ENCODE peak calls at places on chromosomes 16 and 17, in ten cellular contexts. One of them, this sample, is unnamed.
A peak's percentile ranks its signal among the peaks of the same experiment; 100 is the strongest.

GRCh38 chr16:12061336-12062055 is 85.0 kb downstream of the SNX29 start:
- DNase-seq in gastrocnemius medialis: no peak
- DNase-seq in pancreas: no peak
- DNase-seq in GM20000: no peak
- DNase-seq in foreskin fibroblast: no peak
- DNase-seq in NB4: peak; percentile 19
- DNase-seq in breast epithelium: no peak
- DNase-seq in CD8-positive, alpha-beta T cell: no peak
- DNase-seq in GM12865: no peak
- DNase-seq in SK-N-SH: no peak
- DNase-seq in this sample: no peak

GRCh38 chr17:47803201-47803600 is 18.4 kb downstream of the OSBPL7 start:
- DNase-seq in CD8-positive, alpha-beta T cell: no peak
- DNase-seq in SK-N-SH: peak; percentile 12
- DNase-seq in pancreas: no peak
- DNase-seq in gastrocnemius medialis: no peak
- DNase-seq in breast epithelium: no peak
- DNase-seq in foreskin fibroblast: no peak
- DNase-seq in GM20000: no peak
- DNase-seq in GM12865: no peak
- DNase-seq in NB4: no peak
- DNase-seq in this sample: no peak

GRCh38 chr16:68446941-68447675 is 1.2 kb downstream of the SMPD3 start:
- DNase-seq in SK-N-SH: peak; percentile 76
- DNase-seq in GM12865: no peak
- DNase-seq in gastrocnemius medialis: no peak
- DNase-seq in NB4: no peak
- DNase-seq in foreskin fibroblast: no peak
- DNase-seq in breast epithelium: no peak
- DNase-seq in GM20000: peak; percentile 18
- DNase-seq in pancreas: peak; percentile 79
- DNase-seq in CD8-positive, alpha-beta T cell: no peak
- DNase-seq in this sample: no peak

GRCh38 chr16:23027386-23027785 is 121.9 kb downstream of the USP31 start:
- DNase-seq in gastrocnemius medialis: no peak
- DNase-seq in GM12865: no peak
- DNase-seq in SK-N-SH: no peak
- DNase-seq in breast epithelium: no peak
- DNase-seq in CD8-positive, alpha-beta T cell: no peak
- DNase-seq in NB4: no peak
- DNase-seq in GM20000: no peak
- DNase-seq in pancreas: no peak
- DNase-seq in foreskin fibroblast: no peak
- DNase-seq in this sample: no peak

GRCh38 chr16:12344577-12345343 is 368.2 kb downstream of the SNX29 start:
- DNase-seq in SK-N-SH: no peak
- DNase-seq in foreskin fibroblast: no peak
- DNase-seq in gastrocnemius medialis: no peak
- DNase-seq in CD8-positive, alpha-beta T cell: no peak
- DNase-seq in NB4: peak; percentile 82
- DNase-seq in pancreas: no peak
- DNase-seq in GM20000: no peak
- DNase-seq in breast epithelium: no peak
- DNase-seq in GM12865: no peak
- DNase-seq in this sample: no peak

GRCh38 chr16:30183961-30184429 is 593 bp downstream of the CORO1A start:
- DNase-seq in SK-N-SH: peak; percentile 44
- DNase-seq in NB4: peak; percentile 90
- DNase-seq in GM20000: peak; percentile 87
- DNase-seq in pancreas: peak; percentile 82
- DNase-seq in GM12865: peak; percentile 94
- DNase-seq in breast epithelium: no peak
- DNase-seq in CD8-positive, alpha-beta T cell: peak; percentile 76
- DNase-seq in gastrocnemius medialis: no peak
- DNase-seq in foreskin fibroblast: no peak
- DNase-seq in this sample: peak; percentile 83

GRCh38 chr16:15509593-15510520 is 75.5 kb downstream of the BMERB1 start:
- DNase-seq in breast epithelium: peak; percentile 21
- DNase-seq in foreskin fibroblast: peak; percentile 28
- DNase-seq in gastrocnemius medialis: no peak
- DNase-seq in SK-N-SH: peak; percentile 23
- DNase-seq in NB4: peak; percentile 98
- DNase-seq in pancreas: no peak
- DNase-seq in GM12865: no peak
- DNase-seq in CD8-positive, alpha-beta T cell: no peak
- DNase-seq in GM20000: no peak
- DNase-seq in this sample: no peak

GRCh38 chr17:80891096-80892018 is 100.3 kb upstream of the CHMP6 start:
- DNase-seq in CD8-positive, alpha-beta T cell: peak; percentile 65
- DNase-seq in NB4: peak; percentile 88
- DNase-seq in gastrocnemius medialis: peak; percentile 24
- DNase-seq in SK-N-SH: no peak
- DNase-seq in GM12865: peak; percentile 88
- DNase-seq in breast epithelium: peak; percentile 51
- DNase-seq in foreskin fibroblast: peak; percentile 73
- DNase-seq in pancreas: peak; percentile 41
- DNase-seq in GM20000: peak; percentile 79
- DNase-seq in this sample: peak; percentile 72

GRCh38 chr16:86436466-86437185 is 73.7 kb upstream of the FOXF1 start:
- DNase-seq in breast epithelium: no peak
- DNase-seq in CD8-positive, alpha-beta T cell: no peak
- DNase-seq in foreskin fibroblast: no peak
- DNase-seq in SK-N-SH: no peak
- DNase-seq in gastrocnemius medialis: no peak
- DNase-seq in GM20000: no peak
- DNase-seq in NB4: no peak
- DNase-seq in GM12865: no peak
- DNase-seq in pancreas: no peak
- DNase-seq in this sample: no peak

GRCh38 chr17:4182043-4182442 is 39.0 kb downstream of the CYB5D2 start:
- DNase-seq in pancreas: no peak
- DNase-seq in breast epithelium: no peak
- DNase-seq in GM20000: no peak
- DNase-seq in GM12865: no peak
- DNase-seq in SK-N-SH: no peak
- DNase-seq in foreskin fibroblast: no peak
- DNase-seq in CD8-positive, alpha-beta T cell: no peak
- DNase-seq in gastrocnemius medialis: no peak
- DNase-seq in NB4: no peak
- DNase-seq in this sample: no peak

GRCh38 chr16:8641671-8642070 is 20.2 kb downstream of the METTL22 start:
- DNase-seq in GM12865: no peak
- DNase-seq in breast epithelium: no peak
- DNase-seq in gastrocnemius medialis: no peak
- DNase-seq in CD8-positive, alpha-beta T cell: no peak
- DNase-seq in SK-N-SH: no peak
- DNase-seq in pancreas: no peak
- DNase-seq in foreskin fibroblast: no peak
- DNase-seq in NB4: no peak
- DNase-seq in GM20000: no peak
- DNase-seq in this sample: no peak

GRCh38 chr17:38918129-38918913 is 7.1 kb upstream of the LASP1NB start:
- DNase-seq in breast epithelium: peak; percentile 7
- DNase-seq in GM20000: no peak
- DNase-seq in SK-N-SH: no peak
- DNase-seq in GM12865: no peak
- DNase-seq in pancreas: peak; percentile 65
- DNase-seq in foreskin fibroblast: no peak
- DNase-seq in gastrocnemius medialis: no peak
- DNase-seq in CD8-positive, alpha-beta T cell: no peak
- DNase-seq in NB4: no peak
- DNase-seq in this sample: no peak

GRCh38 chr17:38915639-38915995 is 9.8 kb upstream of the LASP1NB start:
- DNase-seq in GM12865: no peak
- DNase-seq in pancreas: peak; percentile 30
- DNase-seq in CD8-positive, alpha-beta T cell: no peak
- DNase-seq in gastrocnemius medialis: no peak
- DNase-seq in breast epithelium: no peak
- DNase-seq in NB4: no peak
- DNase-seq in GM20000: no peak
- DNase-seq in foreskin fibroblast: no peak
- DNase-seq in SK-N-SH: peak; percentile 47
- DNase-seq in this sample: no peak

GRCh38 chr17:38916771-38917170 is 8.6 kb upstream of the LASP1NB start:
- DNase-seq in CD8-positive, alpha-beta T cell: no peak
- DNase-seq in gastrocnemius medialis: no peak
- DNase-seq in GM20000: no peak
- DNase-seq in GM12865: no peak
- DNase-seq in foreskin fibroblast: no peak
- DNase-seq in NB4: no peak
- DNase-seq in SK-N-SH: no peak
- DNase-seq in breast epithelium: no peak
- DNase-seq in pancreas: no peak
- DNase-seq in this sample: no peak

GRCh38 chr17:38918916-38919315 is 6.5 kb upstream of the LASP1NB start:
- DNase-seq in gastrocnemius medialis: no peak
- DNase-seq in GM20000: no peak
- DNase-seq in foreskin fibroblast: no peak
- DNase-seq in breast epithelium: peak; percentile 7
- DNase-seq in GM12865: no peak
- DNase-seq in pancreas: no peak
- DNase-seq in CD8-positive, alpha-beta T cell: no peak
- DNase-seq in NB4: no peak
- DNase-seq in SK-N-SH: no peak
- DNase-seq in this sample: no peak

DNA sequence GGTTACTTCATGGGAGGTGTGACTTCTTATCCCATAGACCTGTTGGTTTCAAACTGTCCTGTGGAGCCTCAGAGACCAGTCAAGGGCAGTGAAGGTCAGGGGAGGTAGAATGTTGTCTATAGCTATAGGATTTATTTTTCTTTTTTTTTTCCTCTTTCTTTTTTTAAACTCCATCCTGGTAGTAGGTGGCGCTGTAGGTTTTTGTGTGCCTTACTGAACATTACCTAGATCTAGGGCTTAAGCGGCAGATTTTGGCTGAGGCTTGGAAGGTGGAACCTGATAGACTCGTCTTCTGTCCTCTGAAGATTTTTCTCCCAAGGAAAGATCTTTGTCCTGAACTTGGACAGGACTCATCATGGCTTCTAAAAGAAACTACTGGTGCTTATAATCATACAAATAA is 8.2 kb upstream of the LASP1NB start:
- DNase-seq in CD8-positive, alpha-beta T cell: no peak
- DNase-seq in breast epithelium: no peak
- DNase-seq in SK-N-SH: no peak
- DNase-seq in GM12865: no peak
- DNase-seq in gastrocnemius medialis: no peak
- DNase-seq in GM20000: no peak
- DNase-seq in foreskin fibroblast: no peak
- DNase-seq in pancreas: no peak
- DNase-seq in NB4: no peak
- DNase-seq in this sample: no peak
- TF ChIP-seq CTCF in CD8-positive, alpha-beta T cell: no peak
- TF ChIP-seq CTCF in breast epithelium: no peak
- TF ChIP-seq CTCF in SK-N-SH: peak; percentile 20
- TF ChIP-seq CTCF in GM12865: no peak
- TF ChIP-seq CTCF in gastrocnemius medialis: no peak
- TF ChIP-seq CTCF in GM20000: no peak
- TF ChIP-seq CTCF in foreskin fibroblast: no peak
- TF ChIP-seq CTCF in pancreas: no peak
- TF ChIP-seq CTCF in NB4: no peak
- TF ChIP-seq CTCF in this sample: peak; percentile 16

DNA sequence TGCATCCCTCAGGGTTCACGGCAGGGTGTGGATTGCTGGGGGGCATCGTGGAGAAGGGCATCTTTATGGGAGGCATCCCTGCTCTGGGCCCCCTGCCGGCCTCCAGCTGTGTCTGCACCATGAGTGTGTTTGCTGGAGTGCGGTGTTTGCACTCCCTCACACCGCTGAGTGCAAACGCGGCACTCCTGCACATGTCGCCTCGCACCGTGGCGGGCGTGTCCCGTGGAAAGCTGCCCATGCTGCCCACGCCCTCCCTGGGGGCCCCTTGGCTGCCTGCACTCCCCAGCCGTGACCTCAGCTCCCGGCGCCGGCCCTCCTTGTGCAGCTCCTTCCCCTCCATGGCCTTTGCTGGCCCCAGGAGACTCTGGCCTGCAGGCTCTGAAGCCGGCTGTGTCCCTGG is 74.6 kb upstream of the ZNF750 start:
- DNase-seq in GM20000: peak; percentile 81
- DNase-seq in breast epithelium: no peak
- DNase-seq in pancreas: peak; percentile 51
- DNase-seq in foreskin fibroblast: no peak
- DNase-seq in CD8-positive, alpha-beta T cell: no peak
- DNase-seq in gastrocnemius medialis: no peak
- DNase-seq in NB4: no peak
- DNase-seq in GM12865: peak; percentile 38
- DNase-seq in SK-N-SH: no peak
- DNase-seq in this sample: peak; percentile 69
- TF ChIP-seq CTCF in GM20000: peak; percentile 23
- TF ChIP-seq CTCF in breast epithelium: peak; percentile 49
- TF ChIP-seq CTCF in pancreas: peak; percentile 12
- TF ChIP-seq CTCF in foreskin fibroblast: peak; percentile 46
- TF ChIP-seq CTCF in CD8-positive, alpha-beta T cell: no peak
- TF ChIP-seq CTCF in gastrocnemius medialis: peak; percentile 28
- TF ChIP-seq CTCF in NB4: no peak
- TF ChIP-seq CTCF in GM12865: peak; percentile 59
- TF ChIP-seq CTCF in SK-N-SH: no peak
- TF ChIP-seq CTCF in this sample: peak; percentile 51

DNA sequence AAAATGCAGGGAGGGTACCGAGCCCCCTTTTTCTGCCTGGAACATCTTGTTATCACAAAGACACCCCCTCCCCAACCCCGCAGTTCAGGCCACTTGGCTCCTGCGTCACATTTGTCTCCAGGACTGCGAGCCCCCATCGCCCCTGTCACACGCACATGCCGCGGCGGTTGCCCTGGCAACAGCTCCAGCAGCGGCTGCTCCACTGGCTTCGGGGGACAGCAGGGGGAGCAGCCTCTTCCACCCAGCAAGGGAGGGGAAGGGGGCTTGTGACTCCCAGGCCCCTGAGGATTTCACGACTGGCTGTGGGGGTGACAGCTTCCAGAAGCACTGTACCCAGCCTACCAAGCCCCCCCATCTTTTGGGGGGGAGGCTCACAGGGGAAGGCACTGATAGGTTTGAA is 2.6 kb downstream of the BAIAP3 start:
- DNase-seq in GM20000: no peak
- DNase-seq in breast epithelium: no peak
- DNase-seq in GM12865: no peak
- DNase-seq in pancreas: no peak
- DNase-seq in SK-N-SH: peak; percentile 75
- DNase-seq in foreskin fibroblast: no peak
- DNase-seq in NB4: no peak
- DNase-seq in gastrocnemius medialis: no peak
- DNase-seq in CD8-positive, alpha-beta T cell: no peak
- DNase-seq in this sample: no peak
- TF ChIP-seq CTCF in GM20000: no peak
- TF ChIP-seq CTCF in breast epithelium: no peak
- TF ChIP-seq CTCF in GM12865: no peak
- TF ChIP-seq CTCF in pancreas: no peak
- TF ChIP-seq CTCF in SK-N-SH: no peak
- TF ChIP-seq CTCF in foreskin fibroblast: no peak
- TF ChIP-seq CTCF in NB4: no peak
- TF ChIP-seq CTCF in gastrocnemius medialis: no peak
- TF ChIP-seq CTCF in CD8-positive, alpha-beta T cell: no peak
- TF ChIP-seq CTCF in this sample: no peak

DNA sequence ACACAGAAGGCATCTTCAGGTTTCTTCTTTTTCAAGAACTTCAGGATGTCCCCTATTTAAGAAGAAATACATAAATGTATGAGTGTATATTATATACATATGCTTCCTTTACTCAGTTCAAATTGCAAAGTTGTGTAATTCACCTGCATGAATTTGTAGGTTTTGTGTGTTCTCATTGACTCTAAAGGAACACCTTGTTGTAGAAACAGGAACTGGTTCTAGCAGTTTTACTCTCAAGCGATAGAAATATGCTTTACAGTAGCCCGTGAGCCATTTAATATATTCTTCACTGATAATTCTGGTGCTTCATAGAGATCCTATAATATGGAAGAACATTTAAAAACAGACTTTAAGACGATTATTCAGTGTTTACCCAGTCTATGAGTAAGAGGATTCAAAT is 53.3 kb upstream of the LRRC37A3 start:
- DNase-seq in SK-N-SH: no peak
- DNase-seq in GM12865: no peak
- DNase-seq in CD8-positive, alpha-beta T cell: no peak
- DNase-seq in gastrocnemius medialis: no peak
- DNase-seq in NB4: no peak
- DNase-seq in pancreas: no peak
- DNase-seq in foreskin fibroblast: no peak
- DNase-seq in breast epithelium: no peak
- DNase-seq in GM20000: no peak
- DNase-seq in this sample: no peak
- TF ChIP-seq CTCF in SK-N-SH: no peak
- TF ChIP-seq CTCF in GM12865: no peak
- TF ChIP-seq CTCF in CD8-positive, alpha-beta T cell: no peak
- TF ChIP-seq CTCF in gastrocnemius medialis: no peak
- TF ChIP-seq CTCF in NB4: no peak
- TF ChIP-seq CTCF in pancreas: no peak
- TF ChIP-seq CTCF in foreskin fibroblast: no peak
- TF ChIP-seq CTCF in breast epithelium: no peak
- TF ChIP-seq CTCF in GM20000: no peak
- TF ChIP-seq CTCF in this sample: no peak

This sample was measured in GM10248.